ENCODE peak calls at places on chromosomes 5 and 9, in nine cellular contexts. H is Peyer's patch; J is naive thymus-derived CD4-positive, alpha-beta T cell; Y is breast epithelium; V is cardiac muscle cell; M is osteoblast; P is PC-3; U is AG04450; K is brain microvascular endothelial cell. G is an unnamed sample.

GRCh38 chr5:102713682-102714231 is 41.3 kb upstream of the PAM start:
- DNase-seq in K (no peak), J (no peak), V (peak), U (no peak), P (no peak), H (no peak), Y (no peak), M (no peak), G (no peak)

GRCh38 chr9:93357649-93358048 is 93.8 kb upstream of the FAM120A start:
- DNase-seq in K (no peak), P (no peak), H (no peak), U (no peak), Y (no peak), M (no peak), V (no peak), J (no peak), G (no peak)

GRCh38 chr5:82659114-82659513 is 381.0 kb upstream of the RPS23 start:
- DNase-seq in K (no peak), M (no peak), P (no peak), H (no peak), J (no peak), U (no peak), Y (no peak), V (no peak), G (no peak)

GRCh38 chr9:108033976-108034964 is 544.7 kb upstream of the KLF4 start:
- DNase-seq in P (no peak), H (no peak), Y (no peak), K (no peak), U (peak), V (no peak), M (peak), J (no peak), G (no peak)

GRCh38 chr5:174093132-174093531 is 47.6 kb downstream of the NSG2 start:
- DNase-seq in H (no peak), M (no peak), Y (no peak), P (no peak), U (no peak), K (no peak), V (no peak), J (no peak), G (no peak)

GRCh38 chr5:77842247-77842646 is 66.1 kb upstream of the TBCA start:
- DNase-seq in H (no peak), Y (no peak), K (no peak), U (no peak), P (no peak), J (no peak), V (no peak), M (no peak), G (no peak)

GRCh38 chr9:108151161-108151586 is 661.6 kb upstream of the KLF4 start:
- DNase-seq in V (no peak), U (peak), H (no peak), P (no peak), Y (no peak), K (peak), J (no peak), M (no peak), G (no peak)

GRCh38 chr9:124216474-124217176 is 41.1 kb upstream of the NEK6 start:
- DNase-seq in J (no peak), M (no peak), U (no peak), Y (no peak), P (no peak), H (no peak), V (no peak), K (no peak), G (peak)

GRCh38 chr9:119366909-119367690 is 2.1 kb downstream of the BRINP1 start:
- DNase-seq in V (no peak), K (no peak), Y (no peak), U (no peak), H (no peak), P (no peak), M (no peak), J (no peak), G (no peak)

GRCh38 chr5:74579215-74579614 is 61.3 kb downstream of the ENC1 start:
- DNase-seq in Y (no peak), M (peak), V (no peak), P (no peak), H (no peak), J (peak), K (peak), U (no peak), G (no peak)

GRCh38 chr5:39816111-39816834 is 391.5 kb upstream of the DAB2 start:
- DNase-seq in J (no peak), V (no peak), H (no peak), U (no peak), M (no peak), P (no peak), K (no peak), Y (no peak), G (no peak)

GRCh38 chr5:162882629-162883028 is 554.8 kb upstream of the CCNG1 start:
- DNase-seq in H (no peak), K (no peak), J (no peak), M (no peak), V (no peak), P (no peak), U (no peak), Y (no peak), G (no peak)

GRCh38 chr5:10250804-10251276 is 760 bp downstream of the CCT5 start:
- DNase-seq in P (peak), J (peak), K (no peak), M (peak), U (no peak), H (no peak), V (peak), Y (no peak), G (no peak)

GRCh38 chr9:78010419-78010818 is 21.2 kb downstream of the GNAQ start:
- DNase-seq in K (no peak), U (no peak), Y (no peak), J (peak), M (no peak), P (no peak), V (no peak), H (no peak), G (no peak)

GRCh38 chr5:5782402-5782801 is 359.9 kb downstream of the ICE1 start:
- DNase-seq in K (no peak), J (no peak), Y (no peak), P (no peak), M (no peak), H (no peak), U (no peak), V (no peak), G (no peak)

GRCh38 chr9:126367139-126367538 is 40.5 kb downstream of the MVB12B start:
- DNase-seq in J (no peak), P (no peak), V (no peak), M (no peak), Y (no peak), K (no peak), H (no peak), U (no peak), G (no peak)

GRCh38 chr9:81771606-81772005 is 82.3 kb upstream of the TLE1 start:
- DNase-seq in J (no peak), V (no peak), H (no peak), U (no peak), P (peak), K (peak), M (peak), Y (no peak), G (no peak)

GRCh38 chr5:141486091-141486490 is 1.3 kb downstream of the PCDHGC4 start:
- DNase-seq in H (no peak), V (no peak), M (peak), J (no peak), U (no peak), K (no peak), P (no peak), Y (no peak), G (no peak)

GRCh38 chr5:443239-444151 is 519 bp downstream of the EXOC3 start:
- DNase-seq in V (no peak), U (no peak), M (peak), J (peak), K (no peak), Y (no peak), P (no peak), H (no peak), G (no peak)

GRCh38 chr5:144202725-144203124 is 32.1 kb downstream of the KCTD16 start:
- DNase-seq in M (no peak), K (no peak), Y (no peak), H (no peak), J (no peak), V (no peak), P (no peak), U (no peak), G (no peak)

GRCh38 chr5:91383027-91383955 is at the start of gene ARRDC3:
- DNase-seq in V (peak), U (peak), K (peak), P (peak), Y (peak), J (peak), H (peak), M (peak), G (peak)

GRCh38 chr9:6414291-6414690 is 1.3 kb downstream of the UHRF2 start:
- DNase-seq in M (peak), K (peak), U (peak), H (no peak), Y (no peak), V (peak), J (no peak), P (peak), G (no peak)

GRCh38 chr5:88690619-88691560 is 192.1 kb downstream of the MEF2C start:
- DNase-seq in J (peak), V (peak), K (no peak), P (peak), Y (peak), M (peak), U (peak), H (peak), G (peak)

GRCh38 chr9:81083062-81083461 is 606.3 kb downstream of the TLE1 start:
- DNase-seq in J (no peak), M (no peak), Y (no peak), U (peak), V (peak), H (no peak), P (peak), K (peak), G (no peak)

DNA sequence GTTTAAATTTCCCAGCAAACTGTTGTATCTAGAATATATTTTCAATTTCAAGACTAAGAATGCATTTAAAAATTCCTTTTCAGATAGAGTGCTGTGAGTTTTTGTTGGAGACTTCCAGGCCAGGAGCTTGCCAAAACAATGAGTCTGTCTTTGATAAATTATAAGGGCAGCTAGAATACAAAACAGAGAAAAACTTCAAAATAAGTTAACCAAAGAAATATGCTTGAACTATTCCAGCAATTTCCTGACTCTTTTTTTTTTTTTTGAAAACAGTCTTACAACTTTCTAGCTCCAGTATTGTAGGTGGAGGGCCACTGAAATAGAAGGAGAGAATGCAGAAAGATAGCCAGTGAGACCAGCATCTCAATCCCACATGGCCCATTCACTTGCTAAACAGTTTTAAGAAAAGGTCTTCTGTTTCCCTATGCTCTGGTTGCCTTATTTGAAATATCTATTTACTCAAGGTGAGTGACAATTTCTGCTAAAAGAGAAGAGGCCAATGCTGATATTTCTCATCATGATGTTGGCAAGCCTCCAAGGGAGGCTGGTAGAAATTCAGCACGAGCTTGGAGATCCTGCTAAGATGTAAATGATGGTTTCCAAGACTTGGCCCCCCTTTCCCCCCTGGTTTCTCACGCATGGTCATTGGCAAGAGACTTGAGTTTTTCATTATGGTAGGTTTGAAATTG is 103.2 kb downstream of the USP20 start:
- DNase-seq in P (peak), M (peak), J (no peak), Y (no peak), H (no peak), U (peak), V (no peak), K (peak), G (no peak)
- H3K27ac ChIP-seq in P (no peak), M (peak), J (peak), Y (peak), H (no peak), U (peak), V (no peak), K (peak), G (peak)

GRCh38 chr9:76358628-76359283 is 35.5 kb downstream of the RFK start:
- DNase-seq in J (no peak), M (no peak), V (no peak), H (no peak), K (no peak), Y (no peak), U (no peak), P (no peak), G (no peak)
- H3K27ac ChIP-seq in J (no peak), M (no peak), V (no peak), H (no peak), K (no peak), Y (no peak), U (no peak), P (no peak), G (no peak)

GRCh38 chr5:142871880-142872200 is 101.7 kb downstream of the ARHGAP26 start:
- DNase-seq in H (no peak), U (no peak), P (no peak), K (peak), Y (no peak), V (no peak), J (no peak), M (peak), G (no peak)

GRCh38 chr5:142874537-142874936 is 104.4 kb downstream of the ARHGAP26 start:
- DNase-seq in V (no peak), H (peak), K (peak), U (no peak), P (peak), Y (peak), M (no peak), J (no peak), G (peak)

GRCh38 chr5:142872795-142873194 is 102.6 kb downstream of the ARHGAP26 start:
- DNase-seq in H (peak), P (peak), U (no peak), V (peak), Y (no peak), J (no peak), M (peak), K (peak), G (no peak)

GRCh38 chr5:142872217-142872616 is 102.0 kb downstream of the ARHGAP26 start:
- DNase-seq in V (no peak), H (no peak), J (no peak), Y (no peak), P (no peak), M (no peak), K (no peak), U (no peak), G (no peak)

GRCh38 chr5:142873831-142874230 is 103.7 kb downstream of the ARHGAP26 start:
- DNase-seq in H (no peak), Y (no peak), P (no peak), U (no peak), V (no peak), M (peak), K (no peak), J (no peak), G (no peak)
- H3K27ac ChIP-seq in H (peak), Y (peak), P (peak), U (no peak), V (no peak), M (no peak), K (no peak), J (no peak), G (no peak)

GRCh38 chr5:18141260-18141659 is 507.0 kb downstream of the TAF11L14 start:
- DNase-seq in U (no peak), K (no peak), H (no peak), V (no peak), M (no peak), P (no peak), J (no peak), Y (no peak), G (no peak)
- H3K27ac ChIP-seq in U (no peak), K (no peak), H (no peak), V (no peak), M (no peak), P (no peak), J (no peak), Y (no peak), G (no peak)

G was measured in ascending aorta.